ENCODE peak calls at places on chromosomes 13 and 19, in five cellular contexts. K is H1, J is K562, P is HepG2, S is GM12878. H is an unnamed sample.

GRCh38 chr13:39036212-39036611 is 1.7 kb downstream of the PROSER1 start:
- DNase-seq in J (peak), K (no peak), P (peak), S (no peak), H (no peak)

GRCh38 chr13:75219479-75220237 is 262.3 kb downstream of the TBC1D4 start:
- DNase-seq in P (peak), K (peak), J (peak), S (peak), H (peak)

GRCh38 chr19:48967346-48968178 is 2.5 kb downstream of the FTL start:
- DNase-seq in S (no peak), K (no peak), J (peak), P (peak), H (no peak)

GRCh38 chr19:39792999-39793546 is 14.4 kb downstream of the LEUTX start:
- DNase-seq in K (peak), J (peak), P (peak), S (peak), H (peak)

GRCh38 chr19:40221858-40222619 is 3.9 kb upstream of the TTC9B start:
- DNase-seq in P (peak), J (peak), K (peak), S (peak), H (peak)

GRCh38 chr19:7619671-7620441 is 9.5 kb downstream of the XAB2 start:
- DNase-seq in J (no peak), P (no peak), K (no peak), S (no peak), H (no peak)

GRCh38 chr13:69565334-69565733 is 542.3 kb upstream of the ATXN8OS start:
- DNase-seq in J (peak), S (peak), P (peak), K (no peak), H (peak)

GRCh38 chr19:41430907-41431306 is 3.7 kb upstream of the B3GNT8 start:
- DNase-seq in J (no peak), S (no peak), P (no peak), K (no peak), H (no peak)

GRCh38 chr13:93147946-93148345 is 78.7 kb upstream of the GPC6 start:
- DNase-seq in J (no peak), K (no peak), P (no peak), S (no peak), H (no peak)

GRCh38 chr19:4130635-4131438 is 6.9 kb upstream of the MAP2K2 start:
- DNase-seq in K (no peak), J (peak), P (peak), S (no peak), H (no peak)

GRCh38 chr19:38877781-38878574 is at the start of gene RINL:
- DNase-seq in J (peak), K (no peak), P (no peak), S (no peak), H (no peak)

GRCh38 chr19:42176990-42177685 is 40.3 kb downstream of the DEDD2 start:
- DNase-seq in K (no peak), J (peak), S (no peak), P (peak), H (peak)

GRCh38 chr19:20243629-20244028 is 76.6 kb downstream of the ZNF486 start:
- DNase-seq in J (no peak), P (no peak), S (no peak), K (no peak), H (no peak)

DNA sequence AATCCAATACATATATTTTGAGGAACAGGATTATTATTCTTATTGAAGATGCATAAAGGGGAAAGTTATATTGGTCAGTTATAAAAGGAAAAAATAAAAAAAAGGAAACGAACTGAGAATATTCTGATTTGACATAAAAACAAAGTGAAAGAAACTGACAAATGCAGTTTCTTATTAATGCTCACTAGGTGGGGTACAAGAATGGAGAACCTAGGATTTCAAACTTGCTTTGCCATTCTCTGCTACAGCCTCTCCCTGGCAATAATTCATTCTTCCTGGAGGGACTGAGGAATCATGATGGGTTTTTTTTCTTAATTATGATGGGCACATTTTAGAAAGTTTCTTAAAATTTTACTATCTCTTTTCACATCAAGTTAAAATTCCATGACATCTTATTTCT is 154.9 kb downstream of the PCDH9 start:
- DNase-seq in P (no peak), K (no peak), J (no peak), S (no peak), H (no peak)
- TF ChIP-seq ATF3 in P (no peak), K (no peak), J (no peak), S (no peak), H (no peak)

DNA sequence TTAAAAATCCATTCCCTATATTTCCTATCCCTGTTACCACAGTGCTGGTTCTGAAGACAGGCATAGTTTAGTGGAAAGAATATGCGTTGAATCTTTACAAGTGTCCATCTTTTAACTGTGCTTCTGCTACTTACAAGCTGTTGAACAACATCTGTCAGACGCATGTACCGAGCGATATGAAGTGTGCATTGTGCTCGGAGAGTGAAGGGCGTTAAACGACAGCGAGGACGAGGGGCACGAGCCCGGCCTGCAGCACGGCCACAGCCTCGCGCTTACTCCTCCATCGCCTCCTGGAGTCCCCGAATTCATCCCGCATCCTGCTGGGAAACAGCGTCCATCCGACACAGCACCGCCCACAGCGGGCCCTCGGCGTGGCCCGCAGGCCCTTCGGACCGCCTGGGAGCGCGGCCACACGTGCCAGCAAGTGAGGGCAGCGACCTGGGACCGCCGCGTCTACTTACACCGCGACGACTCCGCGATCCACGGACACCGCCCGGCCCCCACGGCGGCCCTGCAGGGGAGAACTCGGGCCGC is 512 bp downstream of the PCID2 start:
- DNase-seq in S (no peak), J (peak), K (no peak), P (peak), H (peak)
- TF ChIP-seq SP1 in S (no peak), J (no peak), K (no peak), P (no peak), H (no peak)

GRCh38 chr19:2478756-2479555 is 3.0 kb downstream of the GADD45B start:
- DNase-seq in J (no peak), P (no peak), S (no peak), K (no peak), H (peak)

GRCh38 chr19:2477732-2478191 is 1.8 kb downstream of the GADD45B start:
- DNase-seq in S (no peak), K (no peak), P (no peak), J (no peak), H (no peak)

GRCh38 chr19:2477141-2477710 is 1.3 kb downstream of the GADD45B start:
- DNase-seq in K (no peak), P (no peak), J (no peak), S (no peak), H (no peak)

GRCh38 chr19:2479556-2480194 is 3.7 kb downstream of the GADD45B start:
- DNase-seq in P (no peak), S (no peak), J (no peak), K (no peak), H (no peak)

GRCh38 chr19:2478324-2478755 is 2.4 kb downstream of the GADD45B start:
- DNase-seq in J (no peak), P (no peak), S (no peak), K (no peak), H (no peak)
- TF ChIP-seq ATF2 in J (no peak), P (no peak), S (no peak), K (no peak), H (no peak)

GRCh38 chr13:109844396-109844795 is 58.0 kb upstream of the IRS2 start:
- DNase-seq in K (no peak), J (no peak), P (no peak), S (no peak), H (no peak)
- TF ChIP-seq ATF3 in K (no peak), J (no peak), P (no peak), S (no peak), H (no peak)

GRCh38 chr13:66074018-66074615 is 1156.0 kb downstream of the PCDH9 start:
- DNase-seq in S (no peak), K (no peak), P (no peak), J (peak), H (no peak)
- TF ChIP-seq SP1 in S (no peak), K (no peak), P (no peak), J (no peak), H (no peak)

GRCh38 chr13:34731486-34731885 is 210.6 kb upstream of the NBEA start:
- DNase-seq in J (no peak), K (no peak), S (no peak), P (no peak), H (no peak)
- TF ChIP-seq ATF2 in J (no peak), K (no peak), S (no peak), P (no peak), H (no peak)

DNA sequence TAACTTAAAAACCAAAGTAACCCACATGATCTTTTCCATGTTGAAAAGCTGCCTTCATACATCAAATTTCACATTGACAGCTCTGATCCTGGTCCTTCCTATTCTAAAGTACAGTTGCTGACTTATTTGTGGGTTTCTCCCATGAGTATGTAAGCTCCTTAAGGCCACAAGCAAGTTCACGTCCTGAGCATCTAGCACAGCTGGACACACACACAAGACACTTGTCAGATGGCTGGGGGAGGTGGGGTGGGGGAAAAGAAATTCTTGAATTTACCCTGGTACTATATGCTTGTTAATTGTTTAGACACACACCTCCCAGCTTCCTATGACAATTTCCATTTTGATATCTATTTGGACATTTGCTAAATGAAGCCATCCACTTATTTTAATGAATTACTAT is 162.8 kb downstream of the ZIC5 start:
- DNase-seq in S (no peak), J (no peak), K (no peak), P (no peak), H (no peak)
- TF ChIP-seq ATF3 in S (no peak), J (no peak), K (no peak), P (no peak), H (no peak)

H was measured in WTC11.